ENCODE peak calls at places on chromosomes 5 and 9, in five cellular contexts. Y is NCI-H1417, A is COR-L47, P is HS-27A, I is sigmoid colon. T is an unnamed sample.

GRCh38 chr5:54663876-54664275 is 146.3 kb downstream of the SNX18 start:
- DNase-seq in Y (no peak), A (no peak), P (peak), I (peak), T (no peak)

GRCh38 chr5:14109041-14109747 is 33.9 kb upstream of the TRIO start:
- DNase-seq in Y (no peak), A (no peak), P (peak), I (no peak), T (no peak)

GRCh38 chr9:95772320-95773060 is 103.0 kb upstream of the ERCC6L2 start:
- DNase-seq in Y (no peak), A (no peak), P (no peak), I (peak), T (no peak)

GRCh38 chr5:147168578-147169327 is 66.1 kb upstream of the STK32A start:
- DNase-seq in Y (no peak), A (no peak), P (peak), I (no peak), T (no peak)

GRCh38 chr9:69657269-69657668 is 14.9 kb downstream of the APBA1 start:
- DNase-seq in Y (no peak), A (no peak), P (no peak), I (no peak), T (no peak)

GRCh38 chr9:71814226-71814625 is 45.9 kb upstream of the CEMIP2 start:
- DNase-seq in Y (no peak), A (no peak), P (no peak), I (peak), T (no peak)

GRCh38 chr9:75995066-75995465 is 104.6 kb downstream of the PCSK5 start:
- DNase-seq in Y (no peak), A (no peak), P (no peak), I (no peak), T (no peak)

GRCh38 chr5:136686192-136686872 is 321.0 kb upstream of the TRPC7 start:
- DNase-seq in Y (peak), A (peak), P (no peak), I (no peak), T (no peak)

GRCh38 chr9:34328500-34328982 is 527 bp downstream of the KIF24 start:
- DNase-seq in Y (no peak), A (peak), P (no peak), I (no peak), T (peak)

GRCh38 chr5:82045526-82046267 is 73.9 kb downstream of the ATG10 start:
- DNase-seq in Y (no peak), A (no peak), P (no peak), I (no peak), T (no peak)

GRCh38 chr5:19855453-19855852 is 132.5 kb downstream of the CDH18 start:
- DNase-seq in Y (peak), A (peak), P (no peak), I (no peak), T (peak)

GRCh38 chr9:130110596-130111021 is 56.9 kb downstream of the GPR107 start:
- DNase-seq in Y (no peak), A (no peak), P (no peak), I (no peak), T (no peak)

GRCh38 chr5:91787718-91788117 is 404.6 kb upstream of the ARRDC3 start:
- DNase-seq in Y (no peak), A (no peak), P (peak), I (no peak), T (no peak)

GRCh38 chr9:70412678-70413426 is 1.6 kb downstream of the KLF9 start:
- DNase-seq in Y (peak), A (peak), P (no peak), I (peak), T (peak)

GRCh38 chr5:83577036-83577636 is 105.6 kb downstream of the VCAN start:
- DNase-seq in Y (peak), A (no peak), P (no peak), I (no peak), T (no peak)

GRCh38 chr5:159402871-159403270 is 72.6 kb upstream of the IL12B start:
- DNase-seq in Y (no peak), A (no peak), P (no peak), I (no peak), T (no peak)

GRCh38 chr9:9942764-9943424 is 669.9 kb downstream of the PTPRD start:
- DNase-seq in Y (peak), A (peak), P (no peak), I (no peak), T (peak)

GRCh38 chr5:53262348-53262970 is 152.9 kb upstream of the MOCS2 start:
- DNase-seq in Y (peak), A (no peak), P (no peak), I (no peak), T (no peak)

GRCh38 chr5:17399931-17400330 is 98.1 kb upstream of the TAF11L2 start:
- DNase-seq in Y (no peak), A (no peak), P (no peak), I (no peak), T (no peak)

GRCh38 chr5:40618926-40619325 is 60.8 kb upstream of the PTGER4 start:
- DNase-seq in Y (no peak), A (no peak), P (peak), I (no peak), T (no peak)

GRCh38 chr5:93150311-93151012 is 430.6 kb downstream of the NR2F1-AS1 start:
- DNase-seq in Y (no peak), A (no peak), P (no peak), I (no peak), T (no peak)

GRCh38 chr9:83266618-83267543 is 203.9 kb upstream of the RASEF start:
- DNase-seq in Y (no peak), A (no peak), P (no peak), I (no peak), T (no peak)

GRCh38 chr9:113556877-113557593 is 93.5 kb downstream of the RGS3 start:
- DNase-seq in Y (no peak), A (no peak), P (no peak), I (peak), T (no peak)

GRCh38 chr9:16202221-16202620 is 649.4 kb downstream of the CCDC171 start:
- DNase-seq in Y (no peak), A (no peak), P (no peak), I (no peak), T (no peak)

GRCh38 chr9:135307314-135307713 is 172.3 kb upstream of the PPP1R26 start:
- DNase-seq in Y (no peak), A (no peak), P (no peak), I (no peak), T (no peak)

GRCh38 chr5:18699681-18700080 is 1065.4 kb downstream of the TAF11L14 start:
- DNase-seq in Y (no peak), A (no peak), P (peak), I (no peak), T (no peak)

GRCh38 chr5:30239331-30240022 is 954.0 kb upstream of the CDH6 start:
- DNase-seq in Y (no peak), A (no peak), P (no peak), I (no peak), T (no peak)